ENCODE peak calls at places on chromosomes 16 and 17, in four cellular contexts. One of them, this sample, is unnamed.

GRCh38 chr16:11674818-11675560 is 6.7 kb downstream of the SNN start:
- DNase-seq in GM12878: no peak
- DNase-seq in H1: no peak
- DNase-seq in HepG2: no peak
- DNase-seq in this sample: no peak

GRCh38 chr16:6232060-6232459 is 1100.6 kb upstream of the RBFOX1 start:
- DNase-seq in HepG2: no peak
- DNase-seq in GM12878: no peak
- DNase-seq in H1: no peak
- DNase-seq in this sample: no peak

GRCh38 chr16:69859105-69859969 is 91.8 kb upstream of the CLEC18A start:
- DNase-seq in H1: peak
- DNase-seq in HepG2: peak
- DNase-seq in GM12878: no peak
- DNase-seq in this sample: peak

GRCh38 chr16:85384831-85385462 is 228.2 kb upstream of the GSE1 start:
- DNase-seq in H1: peak
- DNase-seq in HepG2: no peak
- DNase-seq in GM12878: no peak
- DNase-seq in this sample: no peak

GRCh38 chr17:62718420-62718819 is 89.7 kb downstream of the MARCHF10 start:
- DNase-seq in H1: no peak
- DNase-seq in HepG2: no peak
- DNase-seq in GM12878: no peak
- DNase-seq in this sample: no peak

GRCh38 chr16:51440096-51440495 is 289.0 kb upstream of the SALL1 start:
- DNase-seq in HepG2: no peak
- DNase-seq in H1: no peak
- DNase-seq in GM12878: no peak
- DNase-seq in this sample: no peak

GRCh38 chr17:55442953-55443683 is 21.5 kb upstream of the MMD start:
- DNase-seq in HepG2: peak
- DNase-seq in GM12878: no peak
- DNase-seq in H1: no peak
- DNase-seq in this sample: no peak

GRCh38 chr17:66275651-66276050 is 26.8 kb upstream of the PRKCA start:
- DNase-seq in GM12878: no peak
- DNase-seq in HepG2: peak
- DNase-seq in H1: no peak
- DNase-seq in this sample: no peak

GRCh38 chr17:72516772-72517399 is 396.1 kb downstream of the SOX9 start:
- DNase-seq in H1: no peak
- DNase-seq in GM12878: no peak
- DNase-seq in HepG2: peak
- DNase-seq in this sample: no peak

GRCh38 chr17:44956076-44956475 is 8.5 kb upstream of the KIF18B start:
- DNase-seq in H1: no peak
- DNase-seq in HepG2: no peak
- DNase-seq in GM12878: no peak
- DNase-seq in this sample: no peak

GRCh38 chr17:35729405-35729833 is 2.0 kb upstream of the RASL10B start:
- DNase-seq in HepG2: no peak
- DNase-seq in GM12878: no peak
- DNase-seq in H1: peak
- DNase-seq in this sample: no peak

GRCh38 chr17:64004218-64004770 is 6.1 kb downstream of the PRR29 start:
- DNase-seq in HepG2: no peak
- DNase-seq in GM12878: no peak
- DNase-seq in H1: peak
- DNase-seq in this sample: no peak

GRCh38 chr16:75106351-75107274 is 10.0 kb downstream of the LDHD start:
- DNase-seq in H1: no peak
- DNase-seq in GM12878: no peak
- DNase-seq in HepG2: no peak
- DNase-seq in this sample: no peak

GRCh38 chr16:88922114-88922825 is 54.7 kb downstream of the CBFA2T3 start:
- DNase-seq in H1: peak
- DNase-seq in HepG2: no peak
- DNase-seq in GM12878: no peak
- DNase-seq in this sample: no peak

GRCh38 chr17:55448681-55449080 is 27.0 kb upstream of the MMD start:
- DNase-seq in H1: no peak
- DNase-seq in HepG2: no peak
- DNase-seq in GM12878: no peak
- DNase-seq in this sample: no peak

GRCh38 chr17:14113137-14113536 is 43.8 kb downstream of the COX10 start:
- DNase-seq in H1: no peak
- DNase-seq in GM12878: no peak
- DNase-seq in HepG2: no peak
- DNase-seq in this sample: no peak

GRCh38 chr16:19384656-19385055 is 33.0 kb upstream of the TMC5 start:
- DNase-seq in HepG2: no peak
- DNase-seq in GM12878: no peak
- DNase-seq in H1: no peak
- DNase-seq in this sample: no peak

GRCh38 chr16:54284931-54285413 is 1.6 kb downstream of the IRX3 start:
- DNase-seq in GM12878: no peak
- DNase-seq in HepG2: no peak
- DNase-seq in H1: peak
- DNase-seq in this sample: no peak

GRCh38 chr16:54505479-54506247 is 219.1 kb upstream of the IRX3 start:
- DNase-seq in H1: no peak
- DNase-seq in GM12878: no peak
- DNase-seq in HepG2: no peak
- DNase-seq in this sample: no peak

GRCh38 chr16:27385398-27385797 is 16.6 kb upstream of the IL21R start:
- DNase-seq in HepG2: no peak
- DNase-seq in GM12878: no peak
- DNase-seq in H1: no peak
- DNase-seq in this sample: no peak

GRCh38 chr17:67998466-67998865 is 2.2 kb upstream of the C17orf58 start:
- DNase-seq in H1: no peak
- DNase-seq in GM12878: no peak
- DNase-seq in HepG2: no peak
- DNase-seq in this sample: no peak

GRCh38 chr17:13728751-13729150 is 127.0 kb upstream of the HS3ST3A1 start:
- DNase-seq in HepG2: no peak
- DNase-seq in GM12878: no peak
- DNase-seq in H1: no peak
- DNase-seq in this sample: no peak

GRCh38 chr16:29808219-29808900 is 2.0 kb downstream of the MAZ start:
- DNase-seq in H1: no peak
- DNase-seq in HepG2: no peak
- DNase-seq in GM12878: no peak
- DNase-seq in this sample: no peak

GRCh38 chr16:54290203-54291106 is 3.9 kb upstream of the IRX3 start:
- DNase-seq in HepG2: no peak
- DNase-seq in GM12878: no peak
- DNase-seq in H1: peak
- DNase-seq in this sample: no peak

GRCh38 chr17:57335195-57335792 is 79.0 kb downstream of the MSI2 start:
- DNase-seq in GM12878: no peak
- DNase-seq in HepG2: no peak
- DNase-seq in H1: no peak
- DNase-seq in this sample: no peak

GRCh38 chr17:57341611-57342010 is 85.3 kb downstream of the MSI2 start:
- DNase-seq in GM12878: no peak
- DNase-seq in H1: no peak
- DNase-seq in HepG2: no peak
- DNase-seq in this sample: no peak

GRCh38 chr17:57337390-57337789 is 81.1 kb downstream of the MSI2 start:
- DNase-seq in HepG2: no peak
- DNase-seq in GM12878: no peak
- DNase-seq in H1: no peak
- DNase-seq in this sample: no peak

GRCh38 chr17:57340160-57340981 is 84.0 kb downstream of the MSI2 start:
- DNase-seq in GM12878: no peak
- DNase-seq in H1: no peak
- DNase-seq in HepG2: no peak
- DNase-seq in this sample: no peak

GRCh38 chr17:57338257-57338919 is 82.1 kb downstream of the MSI2 start:
- DNase-seq in H1: no peak
- DNase-seq in GM12878: peak
- DNase-seq in HepG2: no peak
- DNase-seq in this sample: no peak
- TF ChIP-seq SUZ12 in H1: no peak
- TF ChIP-seq SUZ12 in GM12878: no peak
- TF ChIP-seq SUZ12 in HepG2: no peak
- TF ChIP-seq SUZ12 in this sample: no peak

DNA sequence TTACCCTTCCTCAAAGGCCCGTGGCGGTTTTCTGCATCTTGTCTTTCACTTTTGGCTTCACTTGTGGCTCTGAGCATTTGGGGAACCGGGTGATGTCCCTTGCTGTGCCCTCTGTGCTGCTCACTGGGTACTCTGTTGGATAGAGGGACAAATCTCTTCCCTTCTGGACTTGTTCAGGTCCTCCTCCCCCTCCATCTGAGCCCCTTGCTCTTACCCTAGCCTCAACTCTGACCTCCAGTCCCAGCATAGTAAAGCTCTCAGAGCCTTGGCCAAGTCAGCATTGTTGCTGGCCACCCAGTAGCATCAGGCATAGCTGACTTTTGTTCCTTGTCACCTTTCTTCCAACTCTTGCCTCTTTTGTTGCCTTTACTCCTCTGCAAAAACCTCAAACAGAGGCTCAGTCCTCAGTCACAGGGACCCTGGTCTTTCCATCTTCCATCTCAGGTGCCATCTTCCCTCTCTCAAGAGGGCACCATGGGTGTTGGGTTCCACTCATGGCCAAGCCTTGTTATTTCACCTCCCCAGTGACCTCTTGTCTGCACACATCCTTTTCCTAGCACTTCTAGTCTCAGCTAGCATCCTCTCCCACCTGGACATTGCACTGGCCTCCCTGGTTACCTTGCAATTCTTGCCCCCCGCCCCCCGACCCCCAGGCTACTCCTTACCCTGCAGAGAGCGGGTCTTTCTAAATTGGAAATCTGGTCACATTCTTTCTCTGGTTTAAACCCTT is 391 bp upstream of the PSMB10 start:
- DNase-seq in H1: no peak
- DNase-seq in HepG2: no peak
- DNase-seq in GM12878: peak
- DNase-seq in this sample: no peak
- TF ChIP-seq SP1 in H1: no peak
- TF ChIP-seq SP1 in HepG2: no peak
- TF ChIP-seq SP1 in GM12878: no peak
- TF ChIP-seq SP1 in this sample: no peak

DNA sequence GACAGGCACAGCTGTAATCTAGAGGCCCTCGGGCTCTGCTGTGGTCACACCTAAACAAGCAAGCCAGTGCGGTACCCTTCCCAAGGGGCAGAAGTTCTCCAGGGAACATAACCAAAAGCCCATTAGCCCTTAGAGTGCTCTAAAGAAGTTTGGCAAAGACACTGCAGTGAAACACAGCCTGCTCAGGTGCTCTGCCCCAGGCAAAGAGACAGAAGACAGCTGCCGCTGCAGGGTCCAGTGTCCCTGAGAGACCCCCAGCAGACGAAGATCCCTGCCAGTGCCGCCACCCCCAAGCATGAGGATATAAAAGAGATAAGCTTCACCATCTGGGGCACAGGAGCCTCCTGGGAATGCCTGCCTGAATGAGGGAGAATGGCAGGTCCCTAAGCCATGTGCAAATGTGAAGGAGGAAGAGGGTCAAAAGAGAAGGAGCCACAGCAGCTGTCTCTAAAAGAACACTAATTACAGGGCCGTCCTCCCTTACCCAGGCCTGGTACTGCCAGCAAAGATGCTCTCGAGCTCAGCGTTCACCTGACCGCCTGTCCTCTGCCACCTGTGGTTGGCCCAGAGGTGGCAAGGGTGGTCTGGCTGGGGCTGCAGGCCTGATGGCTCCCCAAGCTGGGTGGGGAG is 29.7 kb downstream of the CUEDC1 start:
- DNase-seq in HepG2: no peak
- DNase-seq in H1: no peak
- DNase-seq in GM12878: no peak
- DNase-seq in this sample: no peak
- TF ChIP-seq SUZ12 in HepG2: no peak
- TF ChIP-seq SUZ12 in H1: no peak
- TF ChIP-seq SUZ12 in GM12878: no peak
- TF ChIP-seq SUZ12 in this sample: no peak

GRCh38 chr16:2911580-2912329 is at the start of gene FLYWCH1:
- DNase-seq in H1: peak
- DNase-seq in GM12878: peak
- DNase-seq in HepG2: peak
- DNase-seq in this sample: peak

GRCh38 chr16:2913603-2914002 is 1.9 kb downstream of the FLYWCH1 start:
- DNase-seq in GM12878: no peak
- DNase-seq in H1: no peak
- DNase-seq in HepG2: no peak
- DNase-seq in this sample: no peak

GRCh38 chr16:2910441-2910840 is 1.3 kb upstream of the FLYWCH1 start:
- DNase-seq in GM12878: no peak
- DNase-seq in HepG2: no peak
- DNase-seq in H1: no peak
- DNase-seq in this sample: no peak

GRCh38 chr16:2914233-2914632 is 2.5 kb downstream of the FLYWCH1 start:
- DNase-seq in HepG2: no peak
- DNase-seq in H1: no peak
- DNase-seq in GM12878: no peak
- DNase-seq in this sample: no peak

GRCh38 chr16:2912330-2913199 is 834 bp downstream of the FLYWCH1 start:
- DNase-seq in GM12878: no peak
- DNase-seq in H1: no peak
- DNase-seq in HepG2: peak
- DNase-seq in this sample: no peak
- TF ChIP-seq SP1 in GM12878: no peak
- TF ChIP-seq SP1 in H1: no peak
- TF ChIP-seq SP1 in HepG2: no peak
- TF ChIP-seq SP1 in this sample: no peak

This sample was measured in HEK293T.